ENCODE peak calls at places on chromosomes 13 and 19, in eight cellular contexts. E is activated T-cell treated with anti-CD3 and anti-CD28 coated beads, Interleukin-2, amount 50 U/mL, for 24 hours; G is stimulated activated CD4-positive, alpha-beta T cell treated with anti-CD3 and anti-CD28 coated beads, Interleukin-4, amount 100 ng/mL, for 48 hours; U is AG08396; P is GM10248; Z is NCI-H774; A is NCI-H2171; T is stimulated activated CD8-positive, alpha-beta memory T cell treated with anti-CD3 and anti-CD28 coated beads, Interleukin-7, amount 100 ng/mL, for 1 hour. C is an unnamed sample.

GRCh38 chr13:35767256-35767981 is 290.9 kb upstream of the MAB21L1 start:
- DNase-seq in E (no peak), G (no peak), U (no peak), P (no peak), Z (no peak), A (peak), T (no peak), C (peak)

GRCh38 chr13:99634672-99635071 is 133.4 kb downstream of the TM9SF2 start:
- DNase-seq in E (no peak), G (no peak), U (no peak), P (no peak), Z (no peak), A (no peak), T (no peak), C (no peak)

GRCh38 chr19:7913652-7914051 is 978 bp upstream of the TGFBR3L start:
- DNase-seq in E (no peak), G (no peak), U (no peak), P (no peak), Z (no peak), A (no peak), T (no peak), C (no peak)

GRCh38 chr13:111270126-111270525 is 50.3 kb upstream of the TEX29 start:
- DNase-seq in E (no peak), G (no peak), U (no peak), P (no peak), Z (no peak), A (no peak), T (no peak), C (no peak)

GRCh38 chr19:45800009-45800553 is 7.4 kb upstream of the DMWD start:
- DNase-seq in E (no peak), G (no peak), U (no peak), P (no peak), Z (no peak), A (no peak), T (no peak), C (no peak)

GRCh38 chr19:43464089-43464775 is 1.2 kb downstream of the LYPD3 start:
- DNase-seq in E (no peak), G (peak), U (no peak), P (peak), Z (no peak), A (peak), T (no peak), C (no peak)

GRCh38 chr13:31908696-31909386 is 122.7 kb upstream of the FRY start:
- DNase-seq in E (no peak), G (no peak), U (no peak), P (no peak), Z (no peak), A (no peak), T (no peak), C (no peak)

GRCh38 chr13:85093808-85094207 is 705.4 kb downstream of the SLITRK6 start:
- DNase-seq in E (no peak), G (no peak), U (no peak), P (no peak), Z (no peak), A (no peak), T (no peak), C (no peak)

GRCh38 chr13:30341815-30342570 is 34.6 kb upstream of the KATNAL1 start:
- DNase-seq in E (no peak), G (no peak), U (peak), P (no peak), Z (no peak), A (no peak), T (no peak), C (peak)

C was measured in NCI-H446 treated with DMSO at 0.1 percent for 48 hours.